ENCODE peak calls at places on chromosomes 4 and X, in nine cellular contexts. One of them, this sample, is unnamed.

GRCh38 chr4:88091378-88091777 is 67.1 kb downstream of the ABCG2 start:
- DNase-seq in brain microvascular endothelial cell: no peak
- DNase-seq in epithelial cell of proximal tubule: no peak
- DNase-seq in left lung: no peak
- DNase-seq in left ventricle myocardium inferior: no peak
- DNase-seq in fibroblast of lung: peak
- DNase-seq in Peyer's patch: no peak
- DNase-seq in cardiac muscle cell: no peak
- DNase-seq in transverse colon: no peak
- DNase-seq in this sample: peak

GRCh38 chr4:179624768-179625181 is 2182.5 kb upstream of the AGA start:
- DNase-seq in brain microvascular endothelial cell: peak
- DNase-seq in epithelial cell of proximal tubule: no peak
- DNase-seq in left lung: no peak
- DNase-seq in left ventricle myocardium inferior: no peak
- DNase-seq in fibroblast of lung: peak
- DNase-seq in Peyer's patch: no peak
- DNase-seq in cardiac muscle cell: peak
- DNase-seq in transverse colon: no peak
- DNase-seq in this sample: peak

GRCh38 chrX:136725446-136726104 is 55.2 kb downstream of the ARHGEF6 start:
- DNase-seq in brain microvascular endothelial cell: peak
- DNase-seq in epithelial cell of proximal tubule: no peak
- DNase-seq in left lung: no peak
- DNase-seq in left ventricle myocardium inferior: no peak
- DNase-seq in fibroblast of lung: peak
- DNase-seq in Peyer's patch: no peak
- DNase-seq in cardiac muscle cell: no peak
- DNase-seq in transverse colon: no peak
- DNase-seq in this sample: peak

GRCh38 chrX:136779346-136779781 is 1.4 kb downstream of the ARHGEF6 start:
- DNase-seq in brain microvascular endothelial cell: no peak
- DNase-seq in epithelial cell of proximal tubule: no peak
- DNase-seq in left lung: no peak
- DNase-seq in left ventricle myocardium inferior: no peak
- DNase-seq in fibroblast of lung: no peak
- DNase-seq in Peyer's patch: no peak
- DNase-seq in cardiac muscle cell: no peak
- DNase-seq in transverse colon: no peak
- DNase-seq in this sample: no peak

GRCh38 chrX:22395372-22395771 is 122.7 kb downstream of the CBLL2 start:
- DNase-seq in brain microvascular endothelial cell: peak
- DNase-seq in epithelial cell of proximal tubule: no peak
- DNase-seq in left lung: no peak
- DNase-seq in left ventricle myocardium inferior: no peak
- DNase-seq in fibroblast of lung: peak
- DNase-seq in Peyer's patch: no peak
- DNase-seq in cardiac muscle cell: no peak
- DNase-seq in transverse colon: no peak
- DNase-seq in this sample: no peak

GRCh38 chrX:139804482-139804881 is 96.5 kb upstream of the MCF2 start:
- DNase-seq in brain microvascular endothelial cell: no peak
- DNase-seq in epithelial cell of proximal tubule: no peak
- DNase-seq in left lung: no peak
- DNase-seq in left ventricle myocardium inferior: no peak
- DNase-seq in fibroblast of lung: no peak
- DNase-seq in Peyer's patch: no peak
- DNase-seq in cardiac muscle cell: no peak
- DNase-seq in transverse colon: no peak
- DNase-seq in this sample: no peak

GRCh38 chr4:117983541-117984451 is 50.5 kb upstream of the NDST3 start:
- DNase-seq in brain microvascular endothelial cell: no peak
- DNase-seq in epithelial cell of proximal tubule: peak
- DNase-seq in left lung: no peak
- DNase-seq in left ventricle myocardium inferior: no peak
- DNase-seq in fibroblast of lung: peak
- DNase-seq in Peyer's patch: no peak
- DNase-seq in cardiac muscle cell: no peak
- DNase-seq in transverse colon: no peak
- DNase-seq in this sample: no peak

GRCh38 chr4:636628-636950 is 11.2 kb downstream of the PDE6B start:
- DNase-seq in brain microvascular endothelial cell: no peak
- DNase-seq in epithelial cell of proximal tubule: no peak
- DNase-seq in left lung: no peak
- DNase-seq in left ventricle myocardium inferior: no peak
- DNase-seq in fibroblast of lung: no peak
- DNase-seq in Peyer's patch: no peak
- DNase-seq in cardiac muscle cell: no peak
- DNase-seq in transverse colon: no peak
- DNase-seq in this sample: no peak

GRCh38 chr4:95124906-95125504 is 367.2 kb downstream of the BMPR1B start:
- DNase-seq in brain microvascular endothelial cell: peak
- DNase-seq in epithelial cell of proximal tubule: no peak
- DNase-seq in left lung: peak
- DNase-seq in left ventricle myocardium inferior: no peak
- DNase-seq in fibroblast of lung: peak
- DNase-seq in Peyer's patch: no peak
- DNase-seq in cardiac muscle cell: peak
- DNase-seq in transverse colon: no peak
- DNase-seq in this sample: peak

GRCh38 chrX:12978205-12979010 is 3.5 kb downstream of the TMSB4X start:
- DNase-seq in brain microvascular endothelial cell: peak
- DNase-seq in epithelial cell of proximal tubule: no peak
- DNase-seq in left lung: peak
- DNase-seq in left ventricle myocardium inferior: peak
- DNase-seq in fibroblast of lung: peak
- DNase-seq in Peyer's patch: peak
- DNase-seq in cardiac muscle cell: no peak
- DNase-seq in transverse colon: peak
- DNase-seq in this sample: peak

GRCh38 chrX:13334491-13334890 is 14.6 kb upstream of the ATXN3L start:
- DNase-seq in brain microvascular endothelial cell: no peak
- DNase-seq in epithelial cell of proximal tubule: no peak
- DNase-seq in left lung: no peak
- DNase-seq in left ventricle myocardium inferior: no peak
- DNase-seq in fibroblast of lung: peak
- DNase-seq in Peyer's patch: no peak
- DNase-seq in cardiac muscle cell: no peak
- DNase-seq in transverse colon: no peak
- DNase-seq in this sample: peak

GRCh38 chr4:19776021-19776459 is 475.7 kb upstream of the SLIT2 start:
- DNase-seq in brain microvascular endothelial cell: peak
- DNase-seq in epithelial cell of proximal tubule: peak
- DNase-seq in left lung: no peak
- DNase-seq in left ventricle myocardium inferior: no peak
- DNase-seq in fibroblast of lung: peak
- DNase-seq in Peyer's patch: no peak
- DNase-seq in cardiac muscle cell: peak
- DNase-seq in transverse colon: no peak
- DNase-seq in this sample: peak

GRCh38 chr4:23956601-23957364 is 66.9 kb upstream of the PPARGC1A start:
- DNase-seq in brain microvascular endothelial cell: peak
- DNase-seq in epithelial cell of proximal tubule: no peak
- DNase-seq in left lung: no peak
- DNase-seq in left ventricle myocardium inferior: no peak
- DNase-seq in fibroblast of lung: no peak
- DNase-seq in Peyer's patch: no peak
- DNase-seq in cardiac muscle cell: no peak
- DNase-seq in transverse colon: no peak
- DNase-seq in this sample: no peak

GRCh38 chr4:182969651-182970279 is 52.6 kb upstream of the DCTD start:
- DNase-seq in brain microvascular endothelial cell: no peak
- DNase-seq in epithelial cell of proximal tubule: no peak
- DNase-seq in left lung: no peak
- DNase-seq in left ventricle myocardium inferior: no peak
- DNase-seq in fibroblast of lung: no peak
- DNase-seq in Peyer's patch: no peak
- DNase-seq in cardiac muscle cell: no peak
- DNase-seq in transverse colon: no peak
- DNase-seq in this sample: no peak
- TF ChIP-seq CTCF in brain microvascular endothelial cell: no peak
- TF ChIP-seq CTCF in epithelial cell of proximal tubule: no peak
- TF ChIP-seq CTCF in left lung: no peak
- TF ChIP-seq CTCF in left ventricle myocardium inferior: no peak
- TF ChIP-seq CTCF in fibroblast of lung: no peak
- TF ChIP-seq CTCF in Peyer's patch: no peak
- TF ChIP-seq CTCF in cardiac muscle cell: no peak
- TF ChIP-seq CTCF in transverse colon: no peak
- TF ChIP-seq CTCF in this sample: no peak

DNA sequence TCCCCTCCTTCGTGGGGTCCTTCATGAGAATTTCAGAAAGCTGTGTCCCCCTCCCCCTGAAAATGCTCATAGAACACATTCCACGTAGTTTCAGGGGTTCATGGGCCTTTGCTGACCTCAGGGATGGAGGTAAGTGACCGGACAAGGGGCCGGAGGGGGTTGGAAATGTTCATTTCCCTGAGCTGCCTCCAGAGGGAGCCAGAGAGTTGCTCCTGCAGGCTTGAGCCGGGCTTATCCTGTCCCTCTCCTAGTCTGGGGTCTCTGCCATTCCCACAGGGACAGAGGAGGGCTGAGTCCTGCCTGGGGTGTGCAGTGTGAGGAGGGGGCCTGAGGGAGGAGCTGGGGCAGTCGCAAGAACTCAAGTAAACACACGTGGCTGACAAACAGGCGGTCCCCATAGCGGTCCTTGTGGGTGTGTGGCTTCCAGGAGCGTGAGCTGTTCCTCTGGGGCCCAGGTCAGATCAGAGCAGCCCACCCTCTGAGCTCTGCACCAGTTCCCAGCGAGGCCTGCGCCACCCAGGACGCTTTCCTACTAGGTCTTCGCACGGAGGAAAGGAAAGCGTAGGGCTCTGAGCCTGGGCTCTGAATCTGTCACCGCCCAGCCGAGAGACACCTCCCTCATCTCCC is 62.5 kb downstream of the WFS1 start:
- DNase-seq in brain microvascular endothelial cell: peak
- DNase-seq in epithelial cell of proximal tubule: no peak
- DNase-seq in left lung: no peak
- DNase-seq in left ventricle myocardium inferior: no peak
- DNase-seq in fibroblast of lung: no peak
- DNase-seq in Peyer's patch: peak
- DNase-seq in cardiac muscle cell: peak
- DNase-seq in transverse colon: peak
- DNase-seq in this sample: peak
- TF ChIP-seq CTCF in brain microvascular endothelial cell: peak
- TF ChIP-seq CTCF in epithelial cell of proximal tubule: peak
- TF ChIP-seq CTCF in left lung: peak
- TF ChIP-seq CTCF in left ventricle myocardium inferior: peak
- TF ChIP-seq CTCF in fibroblast of lung: peak
- TF ChIP-seq CTCF in Peyer's patch: peak
- TF ChIP-seq CTCF in cardiac muscle cell: peak
- TF ChIP-seq CTCF in transverse colon: peak
- TF ChIP-seq CTCF in this sample: peak

GRCh38 chrX:110250847-110251246 is 67.0 kb downstream of the AMMECR1 start:
- DNase-seq in brain microvascular endothelial cell: no peak
- DNase-seq in epithelial cell of proximal tubule: no peak
- DNase-seq in left lung: no peak
- DNase-seq in left ventricle myocardium inferior: no peak
- DNase-seq in fibroblast of lung: no peak
- DNase-seq in Peyer's patch: no peak
- DNase-seq in cardiac muscle cell: peak
- DNase-seq in transverse colon: no peak
- DNase-seq in this sample: no peak
- TF ChIP-seq CTCF in brain microvascular endothelial cell: no peak
- TF ChIP-seq CTCF in epithelial cell of proximal tubule: no peak
- TF ChIP-seq CTCF in left lung: no peak
- TF ChIP-seq CTCF in left ventricle myocardium inferior: no peak
- TF ChIP-seq CTCF in fibroblast of lung: no peak
- TF ChIP-seq CTCF in Peyer's patch: no peak
- TF ChIP-seq CTCF in cardiac muscle cell: no peak
- TF ChIP-seq CTCF in transverse colon: no peak
- TF ChIP-seq CTCF in this sample: no peak

GRCh38 chr4:84582302-84582987 is 482 bp upstream of the CDS1 start:
- DNase-seq in brain microvascular endothelial cell: peak
- DNase-seq in epithelial cell of proximal tubule: peak
- DNase-seq in left lung: peak
- DNase-seq in left ventricle myocardium inferior: peak
- DNase-seq in fibroblast of lung: peak
- DNase-seq in Peyer's patch: peak
- DNase-seq in cardiac muscle cell: peak
- DNase-seq in transverse colon: peak
- DNase-seq in this sample: peak

GRCh38 chr4:84573738-84574720 is 8.9 kb upstream of the CDS1 start:
- DNase-seq in brain microvascular endothelial cell: peak
- DNase-seq in epithelial cell of proximal tubule: no peak
- DNase-seq in left lung: no peak
- DNase-seq in left ventricle myocardium inferior: no peak
- DNase-seq in fibroblast of lung: no peak
- DNase-seq in Peyer's patch: no peak
- DNase-seq in cardiac muscle cell: no peak
- DNase-seq in transverse colon: no peak
- DNase-seq in this sample: no peak

GRCh38 chr4:84582988-84583870 is at the start of gene CDS1:
- DNase-seq in brain microvascular endothelial cell: no peak
- DNase-seq in epithelial cell of proximal tubule: no peak
- DNase-seq in left lung: peak
- DNase-seq in left ventricle myocardium inferior: peak
- DNase-seq in fibroblast of lung: no peak
- DNase-seq in Peyer's patch: peak
- DNase-seq in cardiac muscle cell: peak
- DNase-seq in transverse colon: peak
- DNase-seq in this sample: no peak

GRCh38 chr4:84579410-84579791 is 3.5 kb upstream of the CDS1 start:
- DNase-seq in brain microvascular endothelial cell: no peak
- DNase-seq in epithelial cell of proximal tubule: peak
- DNase-seq in left lung: no peak
- DNase-seq in left ventricle myocardium inferior: no peak
- DNase-seq in fibroblast of lung: no peak
- DNase-seq in Peyer's patch: no peak
- DNase-seq in cardiac muscle cell: peak
- DNase-seq in transverse colon: no peak
- DNase-seq in this sample: no peak

GRCh38 chr4:84578540-84579409 is 4.2 kb upstream of the CDS1 start:
- DNase-seq in brain microvascular endothelial cell: peak
- DNase-seq in epithelial cell of proximal tubule: no peak
- DNase-seq in left lung: no peak
- DNase-seq in left ventricle myocardium inferior: no peak
- DNase-seq in fibroblast of lung: peak
- DNase-seq in Peyer's patch: peak
- DNase-seq in cardiac muscle cell: peak
- DNase-seq in transverse colon: peak
- DNase-seq in this sample: peak
- TF ChIP-seq CTCF in brain microvascular endothelial cell: peak
- TF ChIP-seq CTCF in epithelial cell of proximal tubule: peak
- TF ChIP-seq CTCF in left lung: peak
- TF ChIP-seq CTCF in left ventricle myocardium inferior: peak
- TF ChIP-seq CTCF in fibroblast of lung: peak
- TF ChIP-seq CTCF in Peyer's patch: peak
- TF ChIP-seq CTCF in cardiac muscle cell: peak
- TF ChIP-seq CTCF in transverse colon: peak
- TF ChIP-seq CTCF in this sample: peak

DNA sequence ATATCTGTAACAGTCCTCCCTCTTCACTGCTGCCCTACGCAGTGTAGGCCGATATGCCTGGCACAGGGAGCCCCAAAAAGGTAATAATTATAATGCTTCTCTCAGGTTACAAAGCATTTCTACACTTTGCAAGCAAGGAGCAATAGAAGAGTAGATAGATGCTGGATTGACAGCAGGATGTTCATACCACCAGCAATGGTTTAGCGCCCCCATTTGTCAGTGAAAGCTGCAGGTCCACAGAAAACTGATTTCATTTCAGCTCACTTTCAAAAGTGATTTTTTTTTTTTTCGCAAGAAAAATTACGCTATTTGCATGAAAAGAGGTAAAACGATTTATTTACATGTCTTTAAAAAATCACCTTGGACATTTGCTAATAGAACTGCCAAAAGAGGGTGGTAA is 34.5 kb downstream of the HPF1 start:
- DNase-seq in brain microvascular endothelial cell: peak
- DNase-seq in epithelial cell of proximal tubule: no peak
- DNase-seq in left lung: no peak
- DNase-seq in left ventricle myocardium inferior: no peak
- DNase-seq in fibroblast of lung: no peak
- DNase-seq in Peyer's patch: no peak
- DNase-seq in cardiac muscle cell: peak
- DNase-seq in transverse colon: no peak
- DNase-seq in this sample: peak
- TF ChIP-seq CTCF in brain microvascular endothelial cell: peak
- TF ChIP-seq CTCF in epithelial cell of proximal tubule: peak
- TF ChIP-seq CTCF in left lung: no peak
- TF ChIP-seq CTCF in left ventricle myocardium inferior: no peak
- TF ChIP-seq CTCF in fibroblast of lung: peak
- TF ChIP-seq CTCF in Peyer's patch: peak
- TF ChIP-seq CTCF in cardiac muscle cell: peak
- TF ChIP-seq CTCF in transverse colon: no peak
- TF ChIP-seq CTCF in this sample: no peak